ENCODE peak calls at places on chromosomes 1 and 21, in eight cellular contexts. O is fibroblast of mammary gland, W is Caco-2, A is neural crest cell, K is lung, T is A549, N is progenitor cell of endocrine pancreas, G is fibroblast of lung. D is an unnamed sample.
A peak's percentile ranks its signal among the peaks of the same experiment; 100 is the strongest.

GRCh38 chr1:112840631-112841624 is 115.1 kb downstream of the SLC16A1 start:
- DNase-seq in K (no peak), G (peak; percentile 25), A (no peak), W (no peak), N (no peak), O (no peak), T (no peak), D (no peak)

GRCh38 chr1:10074855-10075418 is 42.2 kb downstream of the UBE4B start:
- DNase-seq in A (no peak), N (no peak), T (no peak), O (no peak), W (no peak), K (no peak), G (peak; percentile 33), D (no peak)

GRCh38 chr1:240455228-240455821 is 156.6 kb downstream of the GREM2 start:
- DNase-seq in A (no peak), G (no peak), O (peak; percentile 48), T (no peak), W (no peak), K (no peak), N (no peak), D (no peak)

GRCh38 chr21:45172408-45172807 is 98.0 kb downstream of the ADARB1 start:
- DNase-seq in O (no peak), G (no peak), W (no peak), K (no peak), A (no peak), N (no peak), T (no peak), D (no peak)

GRCh38 chr1:65066766-65067490 is 81.1 kb upstream of the AK4 start:
- DNase-seq in A (peak; percentile 48), T (peak; percentile 43), G (peak; percentile 42), N (peak; percentile 47), O (peak; percentile 71), K (peak; percentile 94), W (peak; percentile 58), D (peak; percentile 81)

GRCh38 chr21:35637431-35637830 is 422.9 kb downstream of the SETD4 start:
- DNase-seq in O (peak; percentile 94), T (no peak), A (no peak), G (peak; percentile 76), W (no peak), K (no peak), N (no peak), D (no peak)

GRCh38 chr1:20710450-20711284 is 7.1 kb downstream of the KIF17 start:
- DNase-seq in W (no peak), O (no peak), T (no peak), K (no peak), N (no peak), A (no peak), G (no peak), D (no peak)

GRCh38 chr1:236997882-236998281 is 6.4 kb downstream of the MT1HL1 start:
- DNase-seq in G (no peak), T (no peak), N (no peak), W (no peak), O (no peak), A (no peak), K (peak; percentile 40), D (no peak)

GRCh38 chr1:21816602-21817302 is 4.7 kb downstream of the LDLRAD2 start:
- DNase-seq in G (peak; percentile 74), K (no peak), O (peak; percentile 80), W (peak; percentile 62), N (no peak), A (no peak), T (no peak), D (no peak)

GRCh38 chr1:235739631-235740030 is 90.0 kb upstream of the GNG4 start:
- DNase-seq in K (no peak), T (no peak), W (no peak), G (no peak), N (no peak), A (no peak), O (peak; percentile 25), D (no peak)

GRCh38 chr1:226603976-226604845 is 55.6 kb downstream of the STUM start:
- DNase-seq in T (no peak), W (peak; percentile 73), G (no peak), N (no peak), O (no peak), K (no peak), A (no peak), D (no peak)

GRCh38 chr1:23475134-23475628 is 8.8 kb downstream of the ASAP3 start:
- DNase-seq in K (no peak), N (no peak), O (peak; percentile 97), T (no peak), G (peak; percentile 95), A (no peak), W (no peak), D (no peak)

GRCh38 chr1:220910021-220910420 is 30.8 kb downstream of the HLX start:
- DNase-seq in A (no peak), T (no peak), K (no peak), O (no peak), G (no peak), W (no peak), N (no peak), D (no peak)

DNA sequence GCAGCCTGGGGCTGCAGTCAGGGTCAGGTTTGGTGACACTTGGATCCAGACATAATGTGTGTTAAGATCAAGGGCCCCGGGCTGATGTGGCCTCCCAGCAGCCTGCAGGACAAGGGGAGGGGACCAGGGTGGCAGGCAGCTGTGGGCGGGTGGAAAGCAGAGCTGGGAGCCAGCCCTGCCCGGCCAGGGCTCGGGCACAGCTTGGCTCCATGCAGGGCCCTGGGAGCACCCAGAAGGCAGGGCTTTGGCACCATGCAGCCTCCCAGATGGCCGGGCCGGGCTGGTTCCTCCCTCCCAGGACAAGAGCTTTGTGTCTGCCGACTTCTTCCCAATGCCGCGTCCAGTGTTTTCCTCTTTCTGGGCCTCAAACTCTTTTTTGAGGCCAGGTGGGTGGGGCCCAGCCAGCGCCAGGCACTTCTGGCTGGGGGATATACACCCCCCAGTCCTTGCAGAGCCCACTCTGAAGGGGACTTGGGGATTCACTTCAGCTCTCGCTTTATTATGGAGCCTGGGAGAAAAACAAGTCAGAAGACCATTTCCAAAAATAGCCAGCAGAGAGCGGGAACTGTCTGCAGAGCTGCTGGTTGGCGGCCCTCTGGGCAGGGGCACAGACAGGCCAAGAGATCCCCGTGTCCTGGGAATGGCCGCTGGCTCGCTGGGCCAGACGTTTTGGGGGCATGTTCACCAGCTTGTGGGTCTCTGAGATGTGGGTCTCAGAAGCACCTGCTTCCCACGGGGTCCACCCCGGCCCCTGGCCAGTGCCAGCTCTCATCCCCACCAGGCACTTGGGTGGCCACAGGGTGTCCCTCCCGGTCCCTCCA is 103.8 kb upstream of the ARHGEF16 start:
- DNase-seq in G (no peak), A (no peak), N (no peak), T (no peak), K (no peak), O (peak; percentile 33), W (no peak), D (no peak)
- TF ChIP-seq CTCF in G (peak; percentile 14), A (no peak), N (no peak), T (no peak), K (no peak), O (peak; percentile 29), W (no peak), D (no peak)

GRCh38 chr1:63152572-63152971 is 169.8 kb upstream of the FOXD3 start:
- DNase-seq in A (no peak), N (no peak), G (no peak), K (no peak), T (no peak), W (no peak), O (no peak), D (no peak)

GRCh38 chr1:63143482-63143881 is 178.9 kb upstream of the FOXD3 start:
- DNase-seq in O (peak; percentile 8), K (no peak), N (no peak), T (no peak), W (no peak), G (no peak), A (no peak), D (no peak)

GRCh38 chr1:63147783-63148182 is 174.6 kb upstream of the FOXD3 start:
- DNase-seq in O (no peak), A (no peak), G (no peak), K (no peak), W (no peak), T (no peak), N (no peak), D (no peak)

GRCh38 chr1:63148825-63149645 is 173.3 kb upstream of the FOXD3 start:
- DNase-seq in O (peak; percentile 32), W (peak; percentile 37), G (peak; percentile 32), T (peak; percentile 10), A (peak; percentile 53), N (peak; percentile 17), K (peak; percentile 32), D (no peak)
- TF ChIP-seq CTCF in O (peak; percentile 66), W (peak; percentile 60), G (peak; percentile 69), T (peak; percentile 45), A (peak; percentile 74), N (peak; percentile 67), K (no peak), D (no peak)

GRCh38 chr1:180156201-180156600 is 1.5 kb downstream of the QSOX1 start:
- DNase-seq in T (no peak), W (no peak), O (no peak), K (no peak), G (no peak), N (no peak), A (no peak), D (no peak)

GRCh38 chr1:180154003-180154324 is 705 bp upstream of the QSOX1 start:
- DNase-seq in W (no peak), K (no peak), O (no peak), N (no peak), T (peak; percentile 28), G (no peak), A (no peak), D (no peak)

GRCh38 chr1:180155202-180155682 is 573 bp downstream of the QSOX1 start:
- DNase-seq in W (no peak), T (peak; percentile 28), G (no peak), N (no peak), A (peak; percentile 20), K (no peak), O (no peak), D (no peak)

GRCh38 chr1:180153032-180153431 is 1.6 kb upstream of the QSOX1 start:
- DNase-seq in W (no peak), O (no peak), N (no peak), G (no peak), A (no peak), K (no peak), T (no peak), D (no peak)

GRCh38 chr1:180154325-180155201 is at the start of gene QSOX1:
- DNase-seq in T (peak; percentile 91), A (peak; percentile 71), K (peak; percentile 91), N (peak; percentile 73), W (peak; percentile 83), O (peak; percentile 78), G (peak; percentile 85), D (peak; percentile 64)
- TF ChIP-seq CTCF in T (no peak), A (peak; percentile 39), K (no peak), N (peak; percentile 18), W (no peak), O (no peak), G (no peak), D (no peak)

DNA sequence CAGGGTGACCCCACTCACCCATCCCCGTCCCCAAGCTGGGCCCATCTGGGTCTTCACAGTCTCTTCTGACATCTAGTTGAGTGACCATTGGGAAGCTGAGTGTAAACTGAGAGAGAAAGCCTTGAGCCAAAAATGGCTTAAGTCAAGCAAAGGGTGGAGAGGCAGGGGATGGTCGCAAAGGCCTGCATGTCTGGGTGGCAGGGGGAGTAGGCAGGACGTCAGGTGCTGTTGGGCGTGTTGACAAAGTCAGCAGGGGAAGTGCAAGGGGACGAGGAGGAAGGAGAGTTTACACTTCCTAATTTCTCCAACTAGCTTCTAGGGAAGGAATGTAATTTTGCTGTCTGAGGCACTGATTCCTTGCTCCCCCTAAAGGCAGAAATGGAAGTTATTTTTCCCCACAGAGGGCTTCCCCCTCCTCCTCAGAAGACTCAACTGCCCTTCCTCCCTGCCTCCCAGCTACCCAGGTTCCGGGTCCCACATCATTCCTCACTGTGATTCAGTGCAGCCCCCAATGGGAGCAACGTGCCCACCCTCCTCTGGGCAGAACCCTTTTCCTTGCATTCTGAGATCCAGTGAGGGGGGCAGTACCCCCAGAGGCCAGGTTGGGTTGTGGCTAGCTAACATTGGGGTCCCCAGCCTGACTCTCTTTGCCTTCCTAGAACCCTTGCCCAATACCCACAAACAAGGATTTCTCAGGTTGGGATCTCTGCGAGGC is 1.2 kb upstream of the ADORA1 start:
- DNase-seq in W (no peak), N (no peak), K (no peak), A (no peak), O (peak; percentile 15), T (peak; percentile 40), G (peak; percentile 40), D (no peak)
- TF ChIP-seq CTCF in W (peak; percentile 50), N (peak; percentile 45), K (no peak), A (peak; percentile 52), O (peak; percentile 53), T (peak; percentile 39), G (peak; percentile 40), D (no peak)

D was measured in omental fat pad.